ENCODE peak calls at places on chromosome 1, in five cellular contexts. A, Y, Z, I and R are unnamed samples.

GRCh38 chr1:169060010-169060722 is 46.3 kb upstream of the ATP1B1 start:
- DNase-seq in I (no peak), Z (peak), Y (peak), A (no peak), R (no peak)

GRCh38 chr1:202158810-202159533 is 1.4 kb downstream of the PTPN7 start:
- DNase-seq in Y (no peak), Z (no peak), A (no peak), I (no peak), R (no peak)

GRCh38 chr1:8679411-8679800 is 138.0 kb downstream of the RERE start:
- DNase-seq in I (no peak), Z (no peak), A (no peak), Y (no peak), R (no peak)

GRCh38 chr1:244843148-244843978 is 7.9 kb downstream of the COX20 start:
- DNase-seq in A (no peak), Z (no peak), I (no peak), Y (no peak), R (no peak)

GRCh38 chr1:193747579-193747978 is 561.2 kb upstream of the B3GALT2 start:
- DNase-seq in Y (no peak), Z (peak), I (no peak), A (no peak), R (no peak)

GRCh38 chr1:33727310-33727709 is 136.6 kb upstream of the HMGB4 start:
- DNase-seq in I (no peak), Y (no peak), A (no peak), Z (no peak), R (no peak)

GRCh38 chr1:119286587-119287181 is 81.9 kb upstream of the HAO2 start:
- DNase-seq in A (no peak), Y (peak), I (no peak), Z (peak), R (no peak)

GRCh38 chr1:179794669-179795068 is 51.6 kb downstream of the FAM163A start:
- DNase-seq in Z (no peak), I (no peak), A (no peak), Y (no peak), R (no peak)